ENCODE peak calls at places on chromosomes 5 and 9, in four cellular contexts. One of them, this sample, is unnamed.

GRCh38 chr9:91727316-91727861 is 222.6 kb downstream of the ROR2 start:
- DNase-seq in H1: peak; percentile 21
- DNase-seq in K562: peak; percentile 74
- DNase-seq in HepG2: peak; percentile 41
- DNase-seq in this sample: peak; percentile 51

GRCh38 chr5:56145106-56145505 is 88.0 kb downstream of the ANKRD55 start:
- DNase-seq in H1: no peak
- DNase-seq in K562: no peak
- DNase-seq in HepG2: no peak
- DNase-seq in this sample: no peak

GRCh38 chr9:33453999-33454660 is 6.7 kb upstream of the AQP3 start:
- DNase-seq in H1: no peak
- DNase-seq in K562: no peak
- DNase-seq in HepG2: no peak
- DNase-seq in this sample: no peak

GRCh38 chr5:117299940-117300339 is 725.3 kb upstream of the SEMA6A start:
- DNase-seq in H1: no peak
- DNase-seq in K562: no peak
- DNase-seq in HepG2: no peak
- DNase-seq in this sample: no peak

GRCh38 chr5:142056831-142057696 is 44.2 kb upstream of the GNPDA1 start:
- DNase-seq in H1: no peak
- DNase-seq in K562: no peak
- DNase-seq in HepG2: no peak
- DNase-seq in this sample: no peak

GRCh38 chr5:99077254-99077640 is 148.4 kb upstream of the CHD1 start:
- DNase-seq in H1: no peak
- DNase-seq in K562: no peak
- DNase-seq in HepG2: no peak
- DNase-seq in this sample: no peak

GRCh38 chr5:177553671-177554429 is 513 bp downstream of the FAM193B start:
- DNase-seq in H1: no peak
- DNase-seq in K562: peak; percentile 80
- DNase-seq in HepG2: no peak
- DNase-seq in this sample: peak; percentile 45

GRCh38 chr5:135126688-135127603 is 92.9 kb upstream of the PITX1 start:
- DNase-seq in H1: no peak
- DNase-seq in K562: no peak
- DNase-seq in HepG2: no peak
- DNase-seq in this sample: no peak

GRCh38 chr5:181243521-181244307 is at the start of gene RACK1:
- DNase-seq in H1: no peak
- DNase-seq in K562: peak; percentile 65
- DNase-seq in HepG2: peak; percentile 87
- DNase-seq in this sample: peak; percentile 86

GRCh38 chr9:1018121-1018520 is 32.0 kb upstream of the DMRT2 start:
- DNase-seq in H1: no peak
- DNase-seq in K562: peak; percentile 12
- DNase-seq in HepG2: peak; percentile 35
- DNase-seq in this sample: peak; percentile 63
- TF ChIP-seq JUN in H1: no peak
- TF ChIP-seq JUN in K562: no peak
- TF ChIP-seq JUN in HepG2: no peak
- TF ChIP-seq JUN in this sample: no peak

DNA sequence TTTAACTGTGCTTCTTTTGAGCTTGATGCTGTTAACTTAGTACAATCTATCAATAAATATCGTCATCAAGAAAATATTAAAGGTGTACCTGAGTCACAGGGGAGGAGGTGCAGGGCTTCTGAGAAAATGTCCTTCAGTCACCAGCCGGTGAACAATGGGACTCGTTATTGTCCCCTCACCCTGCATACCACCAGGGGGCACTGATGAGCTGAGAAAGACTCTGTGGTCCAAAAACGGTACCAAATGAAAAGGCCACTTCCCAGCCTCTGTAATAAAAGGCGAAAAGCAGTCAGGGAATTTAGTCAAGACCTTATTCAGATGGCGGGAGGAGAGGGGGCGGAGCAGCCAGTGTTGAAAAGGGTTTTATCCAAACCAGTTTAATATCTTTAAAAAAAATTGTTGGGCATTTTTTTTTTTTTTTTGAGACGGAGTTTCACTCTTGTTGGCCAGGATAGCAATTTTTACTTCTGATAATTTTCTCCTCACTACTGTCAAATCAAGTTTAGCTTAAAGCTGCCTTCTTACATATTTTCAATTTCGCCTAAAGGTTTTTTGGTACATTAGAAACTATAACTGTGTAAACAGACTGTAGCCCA is 271.9 kb upstream of the ADAMTS16 start:
- DNase-seq in H1: no peak
- DNase-seq in K562: peak; percentile 90
- DNase-seq in HepG2: peak; percentile 42
- DNase-seq in this sample: peak; percentile 82
- TF ChIP-seq ATF2 in H1: no peak
- TF ChIP-seq ATF2 in K562: no peak
- TF ChIP-seq ATF2 in HepG2: no peak
- TF ChIP-seq ATF2 in this sample: no peak

GRCh38 chr9:128683340-128684064 is 5.5 kb upstream of the SET start:
- DNase-seq in H1: peak; percentile 92
- DNase-seq in K562: no peak
- DNase-seq in HepG2: no peak
- DNase-seq in this sample: peak; percentile 91
- TF ChIP-seq MAX in H1: peak; percentile 63
- TF ChIP-seq MAX in K562: no peak
- TF ChIP-seq MAX in HepG2: no peak
- TF ChIP-seq MAX in this sample: peak; percentile 62

GRCh38 chr5:10461904-10462542 is 20.3 kb downstream of the ROPN1L start:
- DNase-seq in H1: no peak
- DNase-seq in K562: no peak
- DNase-seq in HepG2: no peak
- DNase-seq in this sample: no peak

GRCh38 chr5:10459080-10460055 is 17.7 kb downstream of the ROPN1L start:
- DNase-seq in H1: no peak
- DNase-seq in K562: no peak
- DNase-seq in HepG2: no peak
- DNase-seq in this sample: no peak

GRCh38 chr5:10461041-10461440 is 19.4 kb downstream of the ROPN1L start:
- DNase-seq in H1: no peak
- DNase-seq in K562: no peak
- DNase-seq in HepG2: no peak
- DNase-seq in this sample: no peak

GRCh38 chr5:10457682-10458574 is 16.2 kb downstream of the ROPN1L start:
- DNase-seq in H1: no peak
- DNase-seq in K562: no peak
- DNase-seq in HepG2: no peak
- DNase-seq in this sample: no peak

GRCh38 chr5:10460252-10460906 is 18.7 kb downstream of the ROPN1L start:
- DNase-seq in H1: no peak
- DNase-seq in K562: no peak
- DNase-seq in HepG2: no peak
- DNase-seq in this sample: no peak
- TF ChIP-seq JUN in H1: no peak
- TF ChIP-seq JUN in K562: no peak
- TF ChIP-seq JUN in HepG2: no peak
- TF ChIP-seq JUN in this sample: no peak

DNA sequence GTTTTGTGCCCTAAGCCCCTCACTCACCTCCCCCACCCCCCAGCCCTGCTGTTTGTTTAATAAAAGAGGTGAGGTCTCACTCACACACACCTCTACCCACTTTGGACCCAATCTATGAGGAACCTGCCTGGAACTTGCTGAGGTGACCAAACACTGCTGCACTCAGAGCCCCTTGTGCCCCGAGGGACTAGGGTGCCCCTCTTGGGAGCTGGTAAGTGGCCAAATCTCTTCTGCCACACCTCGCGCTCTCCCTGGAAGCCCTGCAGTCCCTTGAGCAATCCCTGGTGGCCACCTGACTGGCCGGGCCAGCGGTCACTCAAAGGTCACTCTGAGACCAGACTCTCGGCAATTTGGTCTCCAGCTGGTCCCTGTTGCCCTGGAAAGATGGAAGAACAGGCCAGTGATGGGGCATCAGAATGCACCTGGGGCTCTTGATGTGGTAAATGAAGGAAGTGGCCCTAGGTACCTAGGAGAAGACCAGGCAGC is 157.2 kb downstream of the MED10 start:
- DNase-seq in H1: no peak
- DNase-seq in K562: no peak
- DNase-seq in HepG2: no peak
- DNase-seq in this sample: no peak
- TF ChIP-seq ATF2 in H1: no peak
- TF ChIP-seq ATF2 in K562: no peak
- TF ChIP-seq ATF2 in HepG2: no peak
- TF ChIP-seq ATF2 in this sample: no peak

DNA sequence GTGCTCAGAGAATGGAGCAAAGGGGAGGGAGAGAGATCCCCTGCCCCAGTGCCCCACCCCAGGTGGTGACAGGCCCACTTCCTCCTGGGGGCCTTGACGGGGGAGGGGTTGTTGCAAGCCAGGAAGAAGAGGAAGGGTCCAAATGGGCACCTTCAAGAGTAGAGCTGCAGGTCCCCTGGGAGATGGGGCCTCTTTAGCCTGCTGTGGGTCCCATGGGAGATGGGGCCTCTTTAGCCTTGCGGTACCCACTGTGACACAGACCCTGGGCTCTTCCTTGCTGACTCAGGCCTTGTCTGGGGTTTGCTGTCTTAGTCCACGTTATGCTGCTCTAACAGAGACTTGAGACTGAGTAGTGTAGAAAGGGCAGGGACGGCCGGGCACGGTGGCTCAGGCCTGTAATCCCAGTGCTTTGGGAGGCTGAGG is 9.6 kb upstream of the TOR4A start:
- DNase-seq in H1: no peak
- DNase-seq in K562: no peak
- DNase-seq in HepG2: no peak
- DNase-seq in this sample: no peak
- TF ChIP-seq MAX in H1: no peak
- TF ChIP-seq MAX in K562: no peak
- TF ChIP-seq MAX in HepG2: no peak
- TF ChIP-seq MAX in this sample: no peak

DNA sequence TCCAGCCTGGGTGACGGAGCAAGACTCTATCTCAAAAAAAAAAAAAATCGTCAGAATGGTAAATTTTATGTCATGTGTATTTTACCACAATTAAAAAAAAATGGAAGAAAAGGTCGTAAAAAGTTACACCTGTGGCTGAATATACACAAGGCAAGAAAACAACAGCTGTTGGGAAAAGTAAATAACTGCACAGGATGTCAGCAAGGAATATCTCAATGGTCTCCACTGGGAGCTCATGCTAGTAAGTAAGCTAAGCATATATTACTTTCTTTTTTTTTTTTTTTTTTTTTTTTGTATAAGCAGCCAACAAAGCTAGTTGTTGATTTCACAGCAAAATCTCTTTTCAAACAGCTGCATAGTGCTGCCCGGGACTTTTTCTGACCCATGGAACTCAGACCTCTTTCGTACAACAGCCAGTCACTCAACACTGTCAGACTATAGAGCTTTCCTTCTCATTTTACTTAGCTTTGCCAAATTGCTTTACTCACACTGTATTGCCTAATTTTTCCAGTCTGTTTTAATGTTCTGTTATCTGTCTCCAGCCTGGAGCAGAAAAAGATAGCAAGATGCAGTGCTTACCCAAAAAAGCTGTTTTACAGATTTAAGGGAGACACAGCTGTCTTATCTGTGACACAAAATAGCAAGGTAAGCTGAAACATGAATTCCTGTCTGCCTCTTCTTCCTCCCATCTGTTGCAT is 175.9 kb downstream of the ENC1 start:
- DNase-seq in H1: no peak
- DNase-seq in K562: no peak
- DNase-seq in HepG2: no peak
- DNase-seq in this sample: no peak
- TF ChIP-seq JUN in H1: no peak
- TF ChIP-seq JUN in K562: no peak
- TF ChIP-seq JUN in HepG2: no peak
- TF ChIP-seq JUN in this sample: no peak

DNA sequence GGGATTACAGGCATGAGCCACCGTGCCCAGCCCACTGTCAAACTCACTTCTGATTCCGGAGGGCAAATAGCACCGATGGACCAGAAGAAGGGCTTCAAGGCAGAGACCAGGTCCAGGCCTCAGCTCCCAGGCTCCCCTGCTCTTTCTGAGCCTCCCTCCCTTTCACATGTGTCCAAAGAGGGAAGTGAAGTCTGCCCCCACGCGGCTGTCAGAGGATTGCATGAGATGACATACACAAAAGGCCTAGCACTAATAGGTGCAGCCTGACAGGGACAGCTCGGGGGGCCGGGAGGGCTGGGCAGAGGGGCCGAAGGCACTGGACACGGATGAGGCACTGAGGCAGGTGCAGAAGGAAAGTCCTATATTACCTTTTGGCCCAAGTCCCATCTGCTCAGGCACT is 16.1 kb downstream of the FBP1 start:
- DNase-seq in H1: no peak
- DNase-seq in K562: peak; percentile 67
- DNase-seq in HepG2: peak; percentile 85
- DNase-seq in this sample: peak; percentile 79
- TF ChIP-seq ATF2 in H1: no peak
- TF ChIP-seq ATF2 in K562: no peak
- TF ChIP-seq ATF2 in HepG2: no peak
- TF ChIP-seq ATF2 in this sample: no peak